ENCODE peak calls at places on chromosomes 7 and 10, in four cellular contexts. N is K562, O is HCT116, S is GM12878. U is an unnamed sample.
A peak's percentile ranks its signal among the peaks of the same experiment; 100 is the strongest.

GRCh38 chr7:151175793-151176311 is 8.4 kb upstream of the GBX1 start:
- DNase-seq in N (no peak), S (no peak), O (no peak), U (no peak)

GRCh38 chr7:145497911-145498525 is 618.6 kb upstream of the CNTNAP2 start:
- DNase-seq in O (no peak), S (no peak), N (no peak), U (no peak)

GRCh38 chr7:36287371-36288241 is 102.1 kb upstream of the ANLN start:
- DNase-seq in S (no peak), O (no peak), N (no peak), U (no peak)

GRCh38 chr10:121085386-121085785 is 234.2 kb downstream of the WDR11 start:
- DNase-seq in N (no peak), S (no peak), O (no peak), U (no peak)

GRCh38 chr7:137343483-137343841 is at the start of gene PTN:
- DNase-seq in S (no peak), O (no peak), N (no peak), U (peak; percentile 73)

GRCh38 chr7:128192497-128193142 is 48.5 kb upstream of the LEP start:
- DNase-seq in N (no peak), S (no peak), O (no peak), U (no peak)

GRCh38 chr10:24153016-24153415 is 55.9 kb upstream of the KIAA1217 start:
- DNase-seq in N (no peak), O (no peak), S (no peak), U (no peak)

GRCh38 chr7:19491371-19491770 is 217.5 kb downstream of the POLR1F start:
- DNase-seq in N (no peak), S (no peak), O (no peak), U (no peak)

GRCh38 chr10:29858352-29859267 is 200.8 kb downstream of the JCAD start:
- DNase-seq in S (no peak), O (peak; percentile 36), N (no peak), U (peak; percentile 25)

GRCh38 chr10:60182691-60183090 is 207.0 kb downstream of the ANK3 start:
- DNase-seq in O (no peak), S (no peak), N (no peak), U (no peak)

GRCh38 chr7:121306565-121306964 is 22.2 kb upstream of the WNT16 start:
- DNase-seq in S (no peak), N (no peak), O (no peak), U (no peak)

GRCh38 chr7:135428011-135428410 is 81.9 kb downstream of the CNOT4 start:
- DNase-seq in N (no peak), S (no peak), O (no peak), U (no peak)

GRCh38 chr10:77416327-77417135 is 221.1 kb downstream of the KCNMA1 start:
- DNase-seq in O (no peak), N (no peak), S (no peak), U (no peak)

GRCh38 chr10:77417359-77417758 is 220.2 kb downstream of the KCNMA1 start:
- DNase-seq in N (no peak), S (no peak), O (no peak), U (no peak)

GRCh38 chr10:77417806-77418205 is 219.8 kb downstream of the KCNMA1 start:
- DNase-seq in N (no peak), S (no peak), O (no peak), U (no peak)

GRCh38 chr10:77413231-77413630 is 224.4 kb downstream of the KCNMA1 start:
- DNase-seq in S (no peak), O (no peak), N (no peak), U (no peak)

GRCh38 chr10:77415311-77415960 is 222.2 kb downstream of the KCNMA1 start:
- DNase-seq in O (no peak), S (no peak), N (no peak), U (no peak)
- TF ChIP-seq EGR1 in O (no peak), S (no peak), N (no peak), U (no peak)

GRCh38 chr10:106609466-106609865 is 555.0 kb downstream of the SORCS1 start:
- DNase-seq in S (no peak), N (no peak), O (no peak), U (no peak)

GRCh38 chr10:106614293-106614692 is 550.2 kb downstream of the SORCS1 start:
- DNase-seq in S (no peak), N (no peak), O (no peak), U (no peak)

GRCh38 chr10:106608101-106608500 is 556.4 kb downstream of the SORCS1 start:
- DNase-seq in S (no peak), N (no peak), O (no peak), U (no peak)

GRCh38 chr10:106612381-106612780 is 552.1 kb downstream of the SORCS1 start:
- DNase-seq in O (no peak), S (no peak), N (no peak), U (no peak)

GRCh38 chr10:106609867-106610266 is 554.6 kb downstream of the SORCS1 start:
- DNase-seq in N (peak; percentile 13), S (no peak), O (no peak), U (no peak)
- TF ChIP-seq EGR1 in N (no peak), S (no peak), O (no peak), U (no peak)

GRCh38 chr7:117834983-117835664 is 38.1 kb downstream of the CTTNBP2 start:
- DNase-seq in S (no peak), N (no peak), O (no peak), U (no peak)

GRCh38 chr7:117827861-117828260 is 45.4 kb downstream of the CTTNBP2 start:
- DNase-seq in S (no peak), O (peak; percentile 6), N (no peak), U (no peak)

GRCh38 chr7:117829450-117829849 is 43.8 kb downstream of the CTTNBP2 start:
- DNase-seq in O (no peak), S (no peak), N (no peak), U (no peak)

GRCh38 chr7:117828831-117829230 is 44.4 kb downstream of the CTTNBP2 start:
- DNase-seq in S (no peak), N (no peak), O (no peak), U (no peak)

DNA sequence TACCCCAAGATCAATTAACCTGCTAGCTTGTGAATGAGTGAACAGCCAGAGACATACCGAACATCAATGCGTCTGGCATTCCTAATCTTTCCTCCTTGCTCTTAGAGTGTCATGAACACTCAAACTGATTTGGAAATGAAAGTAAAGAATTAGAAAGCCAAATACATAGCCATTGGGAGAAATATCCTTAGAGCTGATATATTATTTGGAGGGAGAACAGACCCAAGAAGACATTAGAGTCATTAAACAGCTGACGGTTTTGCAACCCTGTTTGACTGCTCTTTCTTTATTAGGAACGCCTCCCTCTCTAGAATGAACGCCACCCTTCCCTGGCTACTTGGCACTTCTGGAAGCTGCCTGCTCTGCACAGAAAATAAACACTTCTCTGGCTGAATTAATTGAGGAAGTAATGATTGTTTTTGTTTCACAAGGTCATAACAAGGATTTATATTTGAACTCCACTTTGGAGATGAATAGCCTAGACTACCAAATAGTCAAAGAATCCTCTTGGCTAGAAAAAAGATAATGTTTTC is 42.8 kb downstream of the CTTNBP2 start:
- DNase-seq in N (no peak), O (no peak), S (no peak), U (no peak)
- TF ChIP-seq EGR1 in N (no peak), O (no peak), S (no peak), U (no peak)

GRCh38 chr7:88589915-88590314 is 169.6 kb upstream of the ZNF804B start:
- DNase-seq in S (no peak), O (no peak), N (no peak), U (no peak)

GRCh38 chr7:88586877-88587276 is 172.6 kb upstream of the ZNF804B start:
- DNase-seq in O (no peak), S (no peak), N (no peak), U (no peak)

GRCh38 chr7:88586219-88586618 is 173.3 kb upstream of the ZNF804B start:
- DNase-seq in O (no peak), S (no peak), N (no peak), U (no peak)
- TF ChIP-seq EGR1 in O (no peak), S (no peak), N (no peak), U (no peak)

GRCh38 chr7:87599336-87599735 is 1.3 kb downstream of the ABCB1 start:
- DNase-seq in S (peak; percentile 60), N (no peak), O (no peak), U (no peak)
- TF ChIP-seq EGR1 in S (peak; percentile 26), N (no peak), O (no peak), U (no peak)

U was measured in H1.